ENCODE peak calls at places on chromosome X, in eight cellular contexts. M is HL-60, I is uterus, N is cardiac muscle cell, V is stomach, G is Peyer's patch, Q is HCT116, A is sigmoid colon. O is an unnamed sample.

GRCh38 chrX:12978205-12979010 is 3.5 kb downstream of the TMSB4X start:
- DNase-seq in M (peak; percentile 87), I (peak; percentile 61), N (no peak), V (peak; percentile 75), G (peak; percentile 63), Q (no peak), A (peak; percentile 77), O (peak; percentile 81)

GRCh38 chrX:56564182-56564885 is 907 bp downstream of the UBQLN2 start:
- DNase-seq in M (peak; percentile 2), I (no peak), N (peak; percentile 42), V (no peak), G (peak; percentile 50), Q (no peak), A (no peak), O (peak; percentile 6)

GRCh38 chrX:48522291-48522690 is 683 bp downstream of the EBP start:
- DNase-seq in M (no peak), I (no peak), N (no peak), V (no peak), G (peak; percentile 70), Q (no peak), A (peak; percentile 15), O (no peak)

GRCh38 chrX:107659768-107660167 is 31.5 kb downstream of the PRPS1 start:
- DNase-seq in M (no peak), I (no peak), N (peak; percentile 58), V (no peak), G (no peak), Q (no peak), A (no peak), O (peak; percentile 33)

GRCh38 chrX:147735364-147735763 is 176.4 kb upstream of the FMR1 start:
- DNase-seq in M (no peak), I (no peak), N (no peak), V (no peak), G (no peak), Q (no peak), A (no peak), O (no peak)

GRCh38 chrX:80807606-80808159 is 2.0 kb downstream of the BRWD3 start:
- DNase-seq in M (no peak), I (no peak), N (no peak), V (no peak), G (no peak), Q (no peak), A (no peak), O (no peak)

GRCh38 chrX:48509245-48509590 is 426 bp downstream of the PORCN start:
- DNase-seq in M (no peak), I (no peak), N (no peak), V (no peak), G (no peak), Q (no peak), A (no peak), O (no peak)

GRCh38 chrX:47634871-47635575 is 5.3 kb upstream of the CFP start:
- DNase-seq in M (no peak), I (no peak), N (no peak), V (no peak), G (no peak), Q (no peak), A (no peak), O (no peak)

GRCh38 chrX:111652719-111653118 is 28.3 kb upstream of the ALG13 start:
- DNase-seq in M (peak; percentile 3), I (no peak), N (peak; percentile 25), V (no peak), G (no peak), Q (no peak), A (no peak), O (no peak)

GRCh38 chrX:134191276-134191675 is 45.7 kb upstream of the CCDC160 start:
- DNase-seq in M (no peak), I (no peak), N (no peak), V (no peak), G (no peak), Q (no peak), A (no peak), O (no peak)

GRCh38 chrX:24498181-24498580 is 33.1 kb downstream of the PDK3 start:
- DNase-seq in M (no peak), I (peak; percentile 23), N (no peak), V (no peak), G (no peak), Q (no peak), A (peak; percentile 74), O (peak; percentile 9)

GRCh38 chrX:26557691-26558321 is 341.8 kb downstream of the MAGEB5 start:
- DNase-seq in M (no peak), I (no peak), N (no peak), V (no peak), G (no peak), Q (no peak), A (peak; percentile 58), O (no peak)

GRCh38 chrX:124338733-124339514 is 6.5 kb downstream of the TEX13D start:
- DNase-seq in M (no peak), I (no peak), N (no peak), V (no peak), G (no peak), Q (no peak), A (no peak), O (no peak)

GRCh38 chrX:39772057-39772832 is 325.5 kb downstream of the BCOR start:
- DNase-seq in M (peak; percentile 82), I (no peak), N (peak; percentile 81), V (peak; percentile 30), G (no peak), Q (no peak), A (no peak), O (peak; percentile 64)

GRCh38 chrX:56738670-56739069 is 9.6 kb downstream of the NBDY start:
- DNase-seq in M (no peak), I (no peak), N (peak; percentile 1), V (no peak), G (no peak), Q (no peak), A (no peak), O (no peak)

GRCh38 chrX:23386260-23386659 is 51.6 kb downstream of the PTCHD1 start:
- DNase-seq in M (no peak), I (no peak), N (no peak), V (no peak), G (no peak), Q (no peak), A (no peak), O (no peak)

GRCh38 chrX:57453901-57454300 is 137.9 kb upstream of the ZXDB start:
- DNase-seq in M (peak; percentile 19), I (no peak), N (peak; percentile 17), V (no peak), G (no peak), Q (no peak), A (no peak), O (no peak)

GRCh38 chrX:110755611-110756010 is 40.0 kb downstream of the CHRDL1 start:
- DNase-seq in M (no peak), I (no peak), N (no peak), V (no peak), G (no peak), Q (no peak), A (no peak), O (no peak)

GRCh38 chrX:123993326-123993725 is 31.8 kb downstream of the STAG2 start:
- DNase-seq in M (no peak), I (no peak), N (no peak), V (no peak), G (no peak), Q (no peak), A (no peak), O (peak; percentile 65)

GRCh38 chrX:70592091-70592490 is 147.5 kb downstream of the DLG3 start:
- DNase-seq in M (no peak), I (no peak), N (no peak), V (no peak), G (no peak), Q (peak; percentile 26), A (no peak), O (peak; percentile 37)

GRCh38 chrX:105725228-105725627 is 97.1 kb upstream of the NRK start:
- DNase-seq in M (no peak), I (no peak), N (no peak), V (no peak), G (no peak), Q (no peak), A (no peak), O (no peak)

GRCh38 chrX:257681-258289 is 23.4 kb upstream of the PLCXD1 start:
- DNase-seq in M (no peak), I (no peak), N (no peak), V (no peak), G (no peak), Q (no peak), A (peak; percentile 54), O (no peak)

GRCh38 chrX:69133561-69134542 is 31.4 kb downstream of the PJA1 start:
- DNase-seq in M (no peak), I (peak; percentile 49), N (peak; percentile 72), V (no peak), G (no peak), Q (peak; percentile 72), A (no peak), O (peak; percentile 55)
- TF ChIP-seq CTCF in M (no peak), I (peak; percentile 34), N (peak; percentile 74), V (no peak), G (peak; percentile 9), Q (peak; percentile 73), A (peak; percentile 31), O (peak; percentile 77)

GRCh38 chrX:22039541-22039940 is 7.4 kb downstream of the PHEX start:
- DNase-seq in M (no peak), I (no peak), N (no peak), V (no peak), G (no peak), Q (no peak), A (no peak), O (no peak)
- H3K4me3 ChIP-seq in M (no peak overlapping the region), I (no peak overlapping the region), N (no peak overlapping the region), V (no peak overlapping the region), G (no peak overlapping the region), Q (no peak overlapping the region), A (no peak overlapping the region), O (no peak overlapping the region)

DNA sequence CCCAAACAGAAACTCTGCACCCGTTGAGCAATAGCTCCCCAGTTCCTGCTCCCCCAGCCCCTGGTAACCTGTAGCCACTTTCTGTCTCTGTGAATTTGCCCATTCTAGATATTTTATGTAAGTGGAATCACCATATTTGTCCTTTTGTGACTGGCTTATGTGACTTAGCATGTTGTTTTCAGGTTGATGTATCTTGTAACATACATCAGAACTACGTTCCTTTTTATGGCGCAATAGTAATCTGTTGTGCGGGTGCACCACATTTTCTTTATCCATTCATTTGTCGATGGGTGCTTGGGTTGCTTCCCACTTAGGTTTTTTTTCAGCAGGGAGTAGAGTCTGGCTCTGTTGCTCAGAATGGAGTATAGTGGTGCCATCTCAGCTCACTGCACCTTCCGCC is 6.6 kb upstream of the PDZD4 start:
- DNase-seq in M (no peak), I (no peak), N (no peak), V (no peak), G (no peak), Q (no peak), A (no peak), O (no peak)
- H3K27ac ChIP-seq in M (no peak overlapping the region), I (no peak overlapping the region), N (no peak overlapping the region), V (no peak overlapping the region), G (no peak overlapping the region), Q (no peak overlapping the region), A (no peak overlapping the region), O (no peak overlapping the region)

DNA sequence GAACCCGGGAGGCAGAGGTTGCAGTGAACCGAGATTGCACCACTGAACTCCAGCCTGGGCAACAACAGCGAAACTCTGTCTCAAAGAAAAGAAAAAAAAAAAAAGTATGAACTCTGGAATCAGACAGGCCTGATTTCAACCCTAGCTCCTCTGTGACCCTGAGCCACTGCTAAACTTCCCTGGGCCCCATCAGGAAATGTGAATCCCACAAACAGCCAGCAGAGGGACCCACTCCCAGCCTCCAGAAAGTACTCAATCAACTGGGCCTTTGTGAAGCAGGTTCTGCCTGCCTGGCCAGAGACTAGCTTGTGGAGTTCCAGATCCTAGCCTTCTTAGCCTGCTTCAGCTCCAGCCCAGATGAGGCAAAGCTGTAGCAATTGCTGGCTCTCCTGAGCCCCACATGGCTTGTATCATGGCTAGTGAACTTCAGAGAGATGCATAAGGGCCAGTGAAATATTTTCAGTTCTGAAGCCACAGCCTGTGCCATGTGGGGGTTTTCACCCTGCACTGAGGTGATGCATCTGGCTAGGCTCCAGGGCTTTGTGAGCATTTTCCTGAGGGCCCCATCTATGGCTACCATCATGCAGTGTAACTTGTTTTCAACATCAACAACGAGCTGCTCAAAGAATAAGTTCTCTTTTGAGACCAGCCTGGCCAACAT is 7.2 kb upstream of the IDS start:
- DNase-seq in M (peak; percentile 52), I (peak; percentile 21), N (peak; percentile 55), V (peak; percentile 64), G (peak; percentile 61), Q (no peak), A (no peak), O (peak; percentile 40)
- TF ChIP-seq CTCF in M (peak; percentile 13), I (peak; percentile 39), N (peak; percentile 62), V (no peak), G (peak; percentile 59), Q (peak; percentile 56), A (peak; percentile 42), O (peak; percentile 76)

O was measured in brain microvascular endothelial cell.